ENCODE peak calls at places on chromosome 18, in six cellular contexts. One of them, this sample, is unnamed. For H3K27me3, H3K9me3 and H3K4me1, the result is how much of the 10 kb centered on the place peaks cover.

GRCh38 chr18:13435596-13436333 is 217.2 kb downstream of the LDLRAD4 start:
- DNase-seq in CD4-positive, CD25-positive, alpha-beta regulatory T cell: no peak
- DNase-seq in CD8-positive, alpha-beta memory T cell: no peak
- DNase-seq in HCT116: no peak
- DNase-seq in lung: no peak
- DNase-seq in small intestine: no peak
- DNase-seq in this sample: no peak

GRCh38 chr18:47870605-47871004 is 59.9 kb downstream of the SMAD2 start:
- DNase-seq in HCT116: no peak
- DNase-seq in small intestine: peak
- DNase-seq in CD8-positive, alpha-beta memory T cell: no peak
- DNase-seq in lung: no peak
- DNase-seq in CD4-positive, CD25-positive, alpha-beta regulatory T cell: no peak
- DNase-seq in this sample: no peak

GRCh38 chr18:55856191-55856590 is 268.2 kb upstream of the TCF4 start:
- DNase-seq in HCT116: no peak
- DNase-seq in lung: no peak
- DNase-seq in CD4-positive, CD25-positive, alpha-beta regulatory T cell: no peak
- DNase-seq in CD8-positive, alpha-beta memory T cell: no peak
- DNase-seq in small intestine: no peak
- DNase-seq in this sample: peak

GRCh38 chr18:12371590-12371989 is 5.4 kb downstream of the AFG3L2 start:
- DNase-seq in small intestine: peak
- DNase-seq in HCT116: no peak
- DNase-seq in CD4-positive, CD25-positive, alpha-beta regulatory T cell: no peak
- DNase-seq in CD8-positive, alpha-beta memory T cell: no peak
- DNase-seq in lung: no peak
- DNase-seq in this sample: no peak

GRCh38 chr18:56711706-56712445 is 60.7 kb downstream of the WDR7 start:
- DNase-seq in small intestine: no peak
- DNase-seq in CD4-positive, CD25-positive, alpha-beta regulatory T cell: no peak
- DNase-seq in lung: no peak
- DNase-seq in CD8-positive, alpha-beta memory T cell: no peak
- DNase-seq in HCT116: no peak
- DNase-seq in this sample: no peak

GRCh38 chr18:75378674-75379315 is 48.7 kb downstream of the SMIM21 start:
- DNase-seq in CD8-positive, alpha-beta memory T cell: no peak
- DNase-seq in small intestine: no peak
- DNase-seq in CD4-positive, CD25-positive, alpha-beta regulatory T cell: no peak
- DNase-seq in HCT116: no peak
- DNase-seq in lung: no peak
- DNase-seq in this sample: no peak

GRCh38 chr18:59861009-59861408 is 38.8 kb upstream of the PMAIP1 start:
- DNase-seq in small intestine: peak
- DNase-seq in lung: no peak
- DNase-seq in HCT116: no peak
- DNase-seq in CD8-positive, alpha-beta memory T cell: no peak
- DNase-seq in CD4-positive, CD25-positive, alpha-beta regulatory T cell: no peak
- DNase-seq in this sample: no peak

GRCh38 chr18:64806232-64806631 is 657.3 kb upstream of the LINC00305 start:
- DNase-seq in lung: no peak
- DNase-seq in small intestine: no peak
- DNase-seq in CD4-positive, CD25-positive, alpha-beta regulatory T cell: no peak
- DNase-seq in CD8-positive, alpha-beta memory T cell: no peak
- DNase-seq in HCT116: no peak
- DNase-seq in this sample: no peak

GRCh38 chr18:35661483-35662146 is 80.1 kb downstream of the GALNT1 start:
- DNase-seq in CD4-positive, CD25-positive, alpha-beta regulatory T cell: no peak
- DNase-seq in CD8-positive, alpha-beta memory T cell: no peak
- DNase-seq in HCT116: no peak
- DNase-seq in lung: no peak
- DNase-seq in small intestine: no peak
- DNase-seq in this sample: no peak

GRCh38 chr18:7914834-7915670 is 347.9 kb downstream of the PTPRM start:
- DNase-seq in small intestine: no peak
- DNase-seq in lung: no peak
- DNase-seq in CD4-positive, CD25-positive, alpha-beta regulatory T cell: no peak
- DNase-seq in HCT116: no peak
- DNase-seq in CD8-positive, alpha-beta memory T cell: no peak
- DNase-seq in this sample: no peak

GRCh38 chr18:25125670-25126069 is 226.3 kb downstream of the ZNF521 start:
- DNase-seq in CD8-positive, alpha-beta memory T cell: no peak
- DNase-seq in small intestine: no peak
- DNase-seq in lung: no peak
- DNase-seq in HCT116: no peak
- DNase-seq in CD4-positive, CD25-positive, alpha-beta regulatory T cell: no peak
- DNase-seq in this sample: no peak

GRCh38 chr18:50686409-50686808 is 126.5 kb downstream of the MAPK4 start:
- DNase-seq in small intestine: no peak
- DNase-seq in lung: no peak
- DNase-seq in CD4-positive, CD25-positive, alpha-beta regulatory T cell: no peak
- DNase-seq in HCT116: no peak
- DNase-seq in CD8-positive, alpha-beta memory T cell: no peak
- DNase-seq in this sample: no peak

GRCh38 chr18:50689578-50689977 is 129.7 kb downstream of the MAPK4 start:
- DNase-seq in CD4-positive, CD25-positive, alpha-beta regulatory T cell: no peak
- DNase-seq in CD8-positive, alpha-beta memory T cell: no peak
- DNase-seq in lung: no peak
- DNase-seq in HCT116: no peak
- DNase-seq in small intestine: no peak
- DNase-seq in this sample: no peak

DNA sequence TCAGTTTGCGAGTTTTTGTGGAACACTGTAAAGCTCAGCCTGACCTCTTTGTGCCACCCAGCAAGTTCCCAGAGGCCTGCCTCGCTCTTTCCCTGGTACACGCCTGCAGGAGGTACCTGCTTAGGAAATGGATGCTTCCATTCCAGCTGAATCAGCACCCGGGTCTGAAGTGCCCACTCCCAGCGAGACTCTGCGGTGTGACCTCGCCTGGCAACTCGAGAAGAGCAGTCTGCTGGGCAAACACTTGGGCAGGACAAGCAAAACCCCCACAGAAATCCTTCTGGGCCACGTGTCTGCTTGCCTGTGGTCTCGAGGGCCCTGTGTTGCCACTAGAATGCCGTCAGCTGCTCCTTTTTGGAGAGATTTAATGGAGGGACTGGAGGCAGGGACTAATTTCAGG is 127.6 kb downstream of the MAPK4 start:
- DNase-seq in HCT116: no peak
- DNase-seq in CD8-positive, alpha-beta memory T cell: no peak
- DNase-seq in small intestine: no peak
- DNase-seq in CD4-positive, CD25-positive, alpha-beta regulatory T cell: no peak
- DNase-seq in lung: peak
- DNase-seq in this sample: no peak
- H3K27me3 ChIP-seq in HCT116: under half
- H3K27me3 ChIP-seq in CD8-positive, alpha-beta memory T cell: under half
- H3K27me3 ChIP-seq in small intestine: under half
- H3K27me3 ChIP-seq in CD4-positive, CD25-positive, alpha-beta regulatory T cell: under half
- H3K27me3 ChIP-seq in lung: under half
- H3K27me3 ChIP-seq in this sample: under half

GRCh38 chr18:78549971-78550370 is 429.6 kb upstream of the SALL3 start:
- DNase-seq in CD8-positive, alpha-beta memory T cell: no peak
- DNase-seq in CD4-positive, CD25-positive, alpha-beta regulatory T cell: no peak
- DNase-seq in small intestine: no peak
- DNase-seq in lung: no peak
- DNase-seq in HCT116: no peak
- DNase-seq in this sample: no peak
- H3K9me3 ChIP-seq in CD8-positive, alpha-beta memory T cell: under half
- H3K9me3 ChIP-seq in CD4-positive, CD25-positive, alpha-beta regulatory T cell: under half
- H3K9me3 ChIP-seq in small intestine: under half
- H3K9me3 ChIP-seq in lung: under half
- H3K9me3 ChIP-seq in HCT116: under half
- H3K9me3 ChIP-seq in this sample: under half

GRCh38 chr18:44790860-44791259 is 110.2 kb downstream of the SETBP1 start:
- DNase-seq in small intestine: no peak
- DNase-seq in CD4-positive, CD25-positive, alpha-beta regulatory T cell: no peak
- DNase-seq in lung: no peak
- DNase-seq in CD8-positive, alpha-beta memory T cell: no peak
- DNase-seq in HCT116: no peak
- DNase-seq in this sample: no peak

GRCh38 chr18:44791520-44791919 is 110.8 kb downstream of the SETBP1 start:
- DNase-seq in small intestine: no peak
- DNase-seq in CD4-positive, CD25-positive, alpha-beta regulatory T cell: no peak
- DNase-seq in CD8-positive, alpha-beta memory T cell: no peak
- DNase-seq in lung: no peak
- DNase-seq in HCT116: no peak
- DNase-seq in this sample: no peak

GRCh38 chr18:44788334-44788733 is 107.6 kb downstream of the SETBP1 start:
- DNase-seq in small intestine: no peak
- DNase-seq in lung: no peak
- DNase-seq in CD4-positive, CD25-positive, alpha-beta regulatory T cell: no peak
- DNase-seq in HCT116: no peak
- DNase-seq in CD8-positive, alpha-beta memory T cell: no peak
- DNase-seq in this sample: no peak

GRCh38 chr18:44792456-44793080 is 111.9 kb downstream of the SETBP1 start:
- DNase-seq in lung: no peak
- DNase-seq in CD4-positive, CD25-positive, alpha-beta regulatory T cell: no peak
- DNase-seq in CD8-positive, alpha-beta memory T cell: no peak
- DNase-seq in HCT116: no peak
- DNase-seq in small intestine: no peak
- DNase-seq in this sample: no peak

DNA sequence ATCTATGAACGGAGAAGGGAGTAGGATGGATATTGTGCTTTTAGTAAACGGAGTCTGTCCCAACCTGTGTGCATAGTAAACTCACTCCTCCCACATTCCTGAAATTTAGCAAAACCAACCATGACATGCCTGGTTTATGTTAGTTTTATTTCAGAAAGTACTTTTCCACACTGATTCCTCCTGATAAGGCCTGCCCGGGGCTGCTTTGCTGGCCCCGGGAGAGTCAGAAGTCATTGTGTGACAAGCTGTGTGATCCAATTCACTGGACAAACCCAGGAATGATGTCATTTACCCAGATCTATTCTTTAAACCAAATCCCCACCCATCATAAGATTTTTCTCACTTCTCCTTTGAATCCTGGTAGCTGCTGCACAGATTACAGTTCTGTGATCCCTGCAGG is 109.0 kb downstream of the SETBP1 start:
- DNase-seq in small intestine: no peak
- DNase-seq in CD4-positive, CD25-positive, alpha-beta regulatory T cell: no peak
- DNase-seq in CD8-positive, alpha-beta memory T cell: no peak
- DNase-seq in lung: no peak
- DNase-seq in HCT116: no peak
- DNase-seq in this sample: peak
- H3K4me1 ChIP-seq in small intestine: under half
- H3K4me1 ChIP-seq in CD4-positive, CD25-positive, alpha-beta regulatory T cell: under half
- H3K4me1 ChIP-seq in CD8-positive, alpha-beta memory T cell: under half
- H3K4me1 ChIP-seq in lung: under half
- H3K4me1 ChIP-seq in HCT116: under half
- H3K4me1 ChIP-seq in this sample: under half

DNA sequence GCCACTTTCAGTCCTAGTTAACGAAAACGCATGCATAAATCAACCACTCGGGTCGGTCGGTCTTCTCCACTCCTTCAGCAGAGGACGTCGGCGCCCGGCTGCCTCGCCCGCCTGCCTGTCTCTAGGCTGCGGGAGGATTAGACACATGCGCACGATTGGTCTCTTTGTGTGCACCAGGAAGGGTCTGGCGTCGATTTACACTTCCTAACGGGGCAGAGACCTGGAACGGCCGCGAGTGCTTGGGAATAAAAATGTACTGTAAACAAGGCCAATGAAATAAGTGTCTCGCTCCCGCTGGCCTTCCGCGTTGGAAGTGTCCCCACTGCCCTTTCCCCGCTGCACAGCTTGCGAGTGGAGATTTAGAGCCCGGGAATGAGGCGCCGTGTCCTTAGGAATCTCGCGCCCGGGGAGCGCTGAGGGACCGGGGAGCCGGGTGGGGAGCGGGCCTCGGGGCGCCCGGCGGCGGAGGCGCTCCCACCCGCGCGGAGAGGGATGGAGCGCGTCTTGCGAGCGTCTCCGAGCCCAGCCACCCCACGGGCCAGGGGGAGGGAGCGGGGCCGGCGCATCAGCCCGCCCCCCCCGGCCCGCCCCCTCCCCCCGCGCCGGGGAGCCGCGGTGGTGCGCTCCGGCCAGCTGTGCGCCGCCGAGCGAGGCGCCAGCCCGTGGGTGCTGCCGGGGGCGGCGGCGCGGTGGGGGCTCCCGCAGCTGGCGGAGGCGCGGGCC is at the start of gene DOK6:
- DNase-seq in CD8-positive, alpha-beta memory T cell: no peak
- DNase-seq in small intestine: no peak
- DNase-seq in CD4-positive, CD25-positive, alpha-beta regulatory T cell: no peak
- DNase-seq in lung: no peak
- DNase-seq in HCT116: no peak
- DNase-seq in this sample: no peak
- H3K27me3 ChIP-seq in CD8-positive, alpha-beta memory T cell: under half
- H3K27me3 ChIP-seq in small intestine: under half
- H3K27me3 ChIP-seq in CD4-positive, CD25-positive, alpha-beta regulatory T cell: under half
- H3K27me3 ChIP-seq in lung: under half
- H3K27me3 ChIP-seq in HCT116: under half
- H3K27me3 ChIP-seq in this sample: under half

This sample was measured in HAP-1.